ENCODE peak calls at places on chromosomes 16 and 17, in nine cellular contexts. Z, G, D, X, R, S, N, L and U are unnamed samples.

GRCh38 chr16:70407811-70408274 is 31.1 kb downstream of the ST3GAL2 start:
- DNase-seq in X (no peak), G (no peak), Z (no peak), D (no peak), S (no peak), N (no peak), L (no peak), R (no peak), U (no peak)

GRCh38 chr17:50605434-50605833 is 29.2 kb upstream of the ABCC3 start:
- DNase-seq in R (no peak), L (no peak), X (no peak), S (no peak), D (no peak), G (no peak), Z (no peak), N (no peak), U (no peak)

GRCh38 chr16:72722552-72722951 is 325.4 kb downstream of the ZFHX3 start:
- DNase-seq in D (peak; percentile 68), G (no peak), X (no peak), Z (no peak), R (no peak), L (no peak), N (no peak), S (no peak), U (no peak)

GRCh38 chr17:54948380-54948779 is 20.1 kb downstream of the COX11 start:
- DNase-seq in X (no peak), R (no peak), Z (no peak), S (peak; percentile 96), G (peak; percentile 52), L (peak; percentile 93), D (no peak), N (no peak), U (no peak)

GRCh38 chr16:49644143-49644460 is 211.8 kb downstream of the ZNF423 start:
- DNase-seq in L (no peak), G (peak; percentile 2), R (no peak), S (no peak), D (peak; percentile 60), X (no peak), Z (no peak), N (no peak), U (no peak)

GRCh38 chr17:62090868-62091267 is 25.8 kb upstream of the MED13 start:
- DNase-seq in S (no peak), D (no peak), Z (no peak), N (no peak), G (no peak), L (no peak), R (no peak), X (no peak), U (no peak)

GRCh38 chr16:67327774-67328173 is 1.2 kb downstream of the LRRC36 start:
- DNase-seq in R (no peak), Z (no peak), X (no peak), N (no peak), D (no peak), L (no peak), G (no peak), S (no peak), U (no peak)

GRCh38 chr17:57445051-57445450 is 188.7 kb downstream of the MSI2 start:
- DNase-seq in S (no peak), D (no peak), Z (no peak), L (no peak), X (no peak), N (no peak), R (peak; percentile 78), G (no peak), U (no peak)

GRCh38 chr17:67891481-67892119 is 66.3 kb downstream of the BPTF start:
- DNase-seq in R (peak; percentile 36), G (peak; percentile 71), X (peak; percentile 67), D (peak; percentile 62), S (peak; percentile 35), Z (peak; percentile 57), L (no peak), N (no peak), U (no peak)
- TF ChIP-seq CTCF in R (peak; percentile 76), G (peak; percentile 33), X (peak; percentile 70), D (peak; percentile 65), S (peak; percentile 61), Z (peak; percentile 51), L (peak; percentile 11), N (no peak), U (no peak)

DNA sequence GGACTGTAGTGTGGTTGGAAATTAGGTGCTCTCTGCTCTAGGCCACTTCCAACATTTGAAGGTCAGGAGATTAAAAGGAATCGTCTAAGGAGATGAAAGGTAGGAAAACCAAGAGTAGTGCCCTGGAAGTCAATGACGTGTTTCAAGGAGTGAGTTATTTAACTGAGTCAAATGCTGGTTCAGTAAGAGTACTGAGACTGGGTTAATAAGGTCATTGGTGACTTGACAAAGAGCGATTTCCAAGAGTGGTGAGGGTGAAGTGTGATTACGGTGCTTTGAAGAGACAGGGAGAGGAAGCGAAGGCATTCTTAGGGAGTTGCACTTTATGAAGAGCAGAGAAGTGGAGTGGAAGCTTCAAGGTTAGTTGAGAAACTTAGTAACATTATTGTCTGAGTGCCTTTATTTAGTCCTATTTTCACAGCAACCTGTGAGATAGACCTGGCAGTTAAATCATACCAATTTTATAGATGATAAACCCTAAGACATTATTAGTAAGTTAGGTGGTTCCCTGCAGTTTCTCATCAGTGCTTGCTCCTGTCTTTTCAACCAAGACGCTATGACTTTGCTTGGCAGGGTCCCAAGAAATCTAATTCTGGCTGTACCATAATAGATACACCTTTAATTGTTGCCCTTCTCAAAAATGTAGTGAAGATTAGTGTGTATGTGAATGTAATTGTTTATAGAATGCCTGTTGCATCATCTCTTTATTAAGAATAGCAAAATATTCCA is 5.9 kb downstream of the ZNF207 start:
- DNase-seq in L (no peak), G (peak; percentile 55), D (no peak), Z (no peak), N (no peak), X (no peak), S (no peak), R (no peak), U (no peak)
- TF ChIP-seq CTCF in L (no peak), G (no peak), D (no peak), Z (no peak), N (no peak), X (no peak), S (no peak), R (no peak), U (no peak)

GRCh38 chr17:42436401-42436800 is 13.3 kb upstream of the CAVIN1 start:
- DNase-seq in X (no peak), L (peak; percentile 82), R (no peak), G (peak; percentile 90), D (peak; percentile 65), S (peak; percentile 75), Z (no peak), N (no peak), U (no peak)

GRCh38 chr17:42441717-42442565 is 16.7 kb upstream of the ATP6V0A1 start:
- DNase-seq in D (no peak), L (no peak), S (no peak), N (no peak), X (no peak), Z (no peak), R (no peak), G (no peak), U (no peak)

GRCh38 chr17:42438600-42439567 is 15.8 kb upstream of the CAVIN1 start:
- DNase-seq in Z (no peak), N (peak; percentile 81), D (no peak), X (no peak), S (no peak), L (no peak), R (no peak), G (peak; percentile 51), U (no peak)
- TF ChIP-seq CTCF in Z (no peak), N (no peak), D (peak; percentile 48), X (peak; percentile 49), S (peak; percentile 74), L (peak; percentile 52), R (peak; percentile 45), G (no peak), U (no peak)

GRCh38 chr17:17994770-17995169 is 22.1 kb downstream of the DRC3 start:
- DNase-seq in N (no peak), X (no peak), G (no peak), L (no peak), Z (no peak), S (no peak), D (no peak), R (no peak), U (no peak)

GRCh38 chr17:17990282-17990681 is 17.6 kb downstream of the DRC3 start:
- DNase-seq in N (no peak), R (no peak), L (no peak), G (peak; percentile 59), S (peak; percentile 23), X (no peak), D (no peak), Z (peak; percentile 42), U (no peak)

GRCh38 chr17:17993852-17994251 is 21.2 kb downstream of the DRC3 start:
- DNase-seq in Z (no peak), S (no peak), G (no peak), X (no peak), D (no peak), R (no peak), L (no peak), N (peak; percentile 58), U (no peak)

GRCh38 chr17:17993366-17993765 is 20.7 kb downstream of the DRC3 start:
- DNase-seq in R (no peak), D (no peak), G (no peak), S (peak; percentile 23), Z (peak; percentile 35), X (no peak), L (no peak), N (peak; percentile 51), U (no peak)

DNA sequence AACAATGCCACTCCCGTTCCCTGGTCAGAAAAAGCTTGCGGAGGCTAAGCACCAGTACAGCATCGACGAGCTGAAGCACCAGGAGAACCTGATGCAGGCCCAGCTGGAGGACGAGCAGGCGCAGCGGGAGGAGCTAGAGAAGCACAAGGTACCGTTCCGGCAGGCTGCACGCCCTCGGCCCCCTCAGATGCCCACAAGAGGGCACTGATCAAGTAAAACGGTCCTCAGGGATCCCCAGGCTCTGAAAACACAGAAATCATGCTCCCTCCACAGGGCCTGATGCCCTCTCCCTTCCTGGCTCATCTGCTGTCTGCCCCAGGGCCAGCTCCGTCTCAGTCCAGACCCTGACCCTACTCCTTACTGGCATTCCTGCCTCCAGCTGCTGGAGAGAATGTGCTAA is 21.6 kb downstream of the DRC3 start:
- DNase-seq in R (peak; percentile 62), Z (peak; percentile 31), L (no peak), D (peak; percentile 38), S (no peak), X (peak; percentile 86), G (no peak), N (peak; percentile 58), U (no peak)
- TF ChIP-seq CTCF in R (peak; percentile 52), Z (peak; percentile 37), L (peak; percentile 55), D (peak; percentile 47), S (peak; percentile 66), X (peak; percentile 53), G (no peak), N (no peak), U (no peak)

GRCh38 chr17:29243792-29244191 is 2.9 kb upstream of the CRYBA1 start:
- DNase-seq in S (peak; percentile 45), X (peak; percentile 80), L (no peak), D (peak; percentile 60), Z (peak; percentile 59), G (peak; percentile 46), R (peak; percentile 78), N (no peak), U (no peak)
- TF ChIP-seq CTCF in S (peak; percentile 77), X (peak; percentile 63), L (peak; percentile 55), D (peak; percentile 51), Z (peak; percentile 44), G (peak; percentile 21), R (peak; percentile 66), N (no peak), U (no peak)

DNA sequence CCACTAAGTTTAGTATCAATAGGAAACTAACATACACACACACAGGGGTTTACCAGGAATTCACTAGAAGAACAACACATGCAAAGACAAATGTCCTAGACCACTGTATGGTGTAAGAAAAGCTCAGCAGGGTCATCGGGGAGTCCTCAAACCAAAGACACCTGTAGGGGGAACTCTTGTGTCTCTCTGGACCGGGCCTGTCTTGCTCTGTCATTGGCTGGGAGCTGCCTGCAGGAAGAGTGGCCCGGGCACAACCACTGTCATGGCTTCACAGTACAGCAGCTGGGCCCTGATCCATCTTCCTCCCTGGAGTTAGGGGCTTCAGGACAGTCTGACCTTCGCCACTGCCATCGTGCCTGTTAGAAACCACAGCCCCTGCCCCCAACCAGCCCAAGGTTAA is 263.6 kb upstream of the DYNLRB2 start:
- DNase-seq in S (no peak), Z (no peak), N (no peak), R (no peak), L (no peak), X (no peak), D (no peak), G (no peak), U (no peak)
- TF ChIP-seq CTCF in S (no peak), Z (no peak), N (no peak), R (no peak), L (no peak), X (no peak), D (no peak), G (no peak), U (no peak)